ENCODE peak calls at places on chromosomes 4 and X, in seven cellular contexts. V is CD8-positive, alpha-beta T cell; E is SJSA1; S is mammary epithelial cell; H is IMR-90; O is astrocyte; Z is tibial artery. B is an unnamed sample. For H3K9me3 and H3K4me1, the result is how much of the 10 kb centered on the place peaks cover.

GRCh38 chr4:51855751-51856150 is 12.8 kb downstream of the DCUN1D4 start:
- DNase-seq in H (no peak), S (no peak), O (no peak), Z (no peak), E (no peak), V (no peak), B (no peak)

GRCh38 chr4:183175631-183176232 is 76.7 kb downstream of the WWC2 start:
- DNase-seq in H (peak), E (peak), Z (no peak), O (peak), S (no peak), V (no peak), B (no peak)

GRCh38 chrX:103517246-103517645 is 2.0 kb downstream of the RAB40A start:
- DNase-seq in S (peak), H (peak), V (no peak), E (no peak), Z (no peak), O (peak), B (no peak)

GRCh38 chr4:88187766-88188165 is 29.3 kb upstream of the ABCG2 start:
- DNase-seq in S (no peak), Z (no peak), H (peak), E (no peak), O (no peak), V (no peak), B (no peak)

GRCh38 chrX:124098089-124098488 is 136.6 kb downstream of the STAG2 start:
- DNase-seq in Z (no peak), H (peak), E (no peak), S (peak), O (peak), V (no peak), B (no peak)

GRCh38 chrX:152907084-152907651 is 9.3 kb downstream of the ZNF185 start:
- DNase-seq in Z (no peak), V (no peak), E (no peak), S (no peak), H (peak), O (peak), B (no peak)

GRCh38 chr4:25301471-25301870 is 11.1 kb upstream of the ZCCHC4 start:
- DNase-seq in O (no peak), E (no peak), Z (no peak), V (no peak), S (no peak), H (no peak), B (no peak)

GRCh38 chr4:86181585-86181984 is 178.3 kb downstream of the MAPK10 start:
- DNase-seq in Z (no peak), H (peak), E (no peak), S (no peak), V (no peak), O (peak), B (no peak)

GRCh38 chrX:134933248-134933647 is 57.5 kb upstream of the SMIM10 start:
- DNase-seq in S (no peak), H (no peak), V (no peak), E (no peak), Z (no peak), O (no peak), B (no peak)

GRCh38 chr4:77950204-77950603 is 87.6 kb downstream of the MRPL1 start:
- DNase-seq in H (no peak), Z (no peak), O (peak), V (no peak), E (no peak), S (no peak), B (no peak)

GRCh38 chr4:40916880-40917279 is 167.1 kb downstream of the NSUN7 start:
- DNase-seq in V (no peak), E (no peak), S (no peak), Z (peak), H (no peak), O (no peak), B (no peak)

GRCh38 chrX:119155416-119156035 is 27.9 kb upstream of the KIAA1210 start:
- DNase-seq in O (peak), S (peak), V (no peak), H (peak), Z (no peak), E (no peak), B (no peak)

GRCh38 chr4:86497131-86497530 is 97.0 kb upstream of the PTPN13 start:
- DNase-seq in H (no peak), V (no peak), Z (no peak), S (peak), E (no peak), O (no peak), B (peak)

GRCh38 chrX:129642641-129643040 is 12.1 kb downstream of the APLN start:
- DNase-seq in Z (no peak), H (no peak), S (no peak), E (no peak), V (no peak), O (no peak), B (no peak)

GRCh38 chr4:182126096-182126495 is 117.1 kb upstream of the TENM3 start:
- DNase-seq in E (no peak), H (peak), Z (no peak), S (peak), O (peak), V (no peak), B (no peak)

GRCh38 chr4:27090406-27090805 is 229.8 kb downstream of the STIM2 start:
- DNase-seq in O (no peak), Z (peak), S (no peak), E (no peak), V (no peak), H (no peak), B (no peak)

GRCh38 chr4:13546374-13546854 is 2.1 kb upstream of the NKX3-2 start:
- DNase-seq in H (no peak), V (no peak), E (no peak), Z (no peak), O (no peak), S (no peak), B (no peak)

GRCh38 chrX:133966199-133966598 is 19.2 kb downstream of the GPC3 start:
- DNase-seq in V (no peak), Z (no peak), S (no peak), H (no peak), O (no peak), E (no peak), B (no peak)

GRCh38 chr4:76611611-76612010 is 176.6 kb downstream of the SHROOM3 start:
- DNase-seq in H (peak), O (peak), V (no peak), E (no peak), S (peak), Z (peak), B (peak)

GRCh38 chr4:5566991-5567390 is 141.4 kb downstream of the EVC2 start:
- DNase-seq in Z (no peak), O (no peak), E (no peak), V (no peak), H (no peak), S (no peak), B (no peak)

GRCh38 chr4:74794341-74794801 is at the start of gene BTC:
- DNase-seq in S (peak), Z (peak), H (no peak), O (no peak), E (no peak), V (no peak), B (peak)

GRCh38 chr4:153765836-153766235 is 6.0 kb upstream of the RNF175 start:
- DNase-seq in Z (no peak), E (no peak), V (no peak), S (no peak), H (no peak), O (no peak), B (no peak)

GRCh38 chr4:21953653-21954052 is 5.1 kb upstream of the KCNIP4 start:
- DNase-seq in E (no peak), V (no peak), S (no peak), H (no peak), Z (no peak), O (no peak), B (no peak)

GRCh38 chr4:172962564-172963353 is 205.9 kb upstream of the GALNT7 start:
- DNase-seq in O (peak), E (no peak), S (peak), H (peak), Z (peak), V (no peak), B (peak)

GRCh38 chr4:16916719-16917337 is 18.4 kb upstream of the LDB2 start:
- DNase-seq in O (no peak), H (no peak), Z (no peak), E (peak), V (peak), S (peak), B (no peak)

GRCh38 chr4:189299706-189300105 is 641.0 kb upstream of the FRG1 start:
- DNase-seq in O (no peak), H (no peak), Z (no peak), S (no peak), E (no peak), V (no peak), B (no peak)

GRCh38 chrX:13716905-13717304 is 17.5 kb downstream of the TRAPPC2 start:
- DNase-seq in S (no peak), H (no peak), V (no peak), O (no peak), E (no peak), Z (no peak), B (no peak)

GRCh38 chr4:27005512-27006246 is 145.0 kb downstream of the STIM2 start:
- DNase-seq in Z (no peak), V (no peak), E (no peak), O (peak), H (peak), S (peak), B (no peak)

GRCh38 chr4:145487626-145488025 is 6.0 kb downstream of the SMAD1 start:
- DNase-seq in O (no peak), E (no peak), S (no peak), H (no peak), V (no peak), Z (no peak), B (no peak)

GRCh38 chr4:183544109-183544508 is 39.3 kb downstream of the ING2 start:
- DNase-seq in Z (no peak), S (peak), H (peak), E (no peak), O (no peak), V (no peak), B (no peak)

GRCh38 chrX:41238543-41238942 is 95.4 kb upstream of the DDX3X start:
- DNase-seq in Z (no peak), H (peak), S (peak), O (peak), V (no peak), E (no peak), B (no peak)

GRCh38 chr4:16764622-16765021 is 133.8 kb downstream of the LDB2 start:
- DNase-seq in O (no peak), V (no peak), H (peak), E (no peak), Z (no peak), S (no peak), B (no peak)

GRCh38 chr4:136992032-136992431 is 540.3 kb downstream of the PCDH18 start:
- DNase-seq in V (no peak), E (no peak), H (no peak), S (no peak), O (no peak), Z (no peak), B (no peak)

GRCh38 chr4:150133605-150134004 is 55.4 kb downstream of the DCLK2 start:
- DNase-seq in H (peak), O (no peak), E (no peak), Z (no peak), V (no peak), S (no peak), B (no peak)

DNA sequence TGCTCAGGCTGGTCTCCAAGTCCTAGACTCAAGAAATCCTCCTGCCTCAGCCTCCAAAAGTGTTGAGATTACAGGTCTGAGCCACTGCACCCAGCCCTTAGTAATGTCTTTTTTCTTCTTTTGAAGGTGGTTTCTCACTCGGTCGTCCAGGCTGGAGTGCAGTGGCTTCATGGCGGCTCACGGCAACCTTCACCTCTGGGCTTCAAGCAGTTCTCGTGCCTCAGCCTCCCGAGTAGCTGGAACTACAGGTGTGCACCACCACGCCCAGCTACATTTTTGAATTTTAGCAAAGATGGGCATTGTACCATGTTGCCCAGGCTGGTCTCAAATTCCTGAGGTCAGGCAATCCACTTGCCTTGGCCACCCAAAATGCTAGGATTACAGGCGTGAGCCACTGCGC is 32.3 kb upstream of the ASMTL start:
- DNase-seq in V (no peak), Z (no peak), E (peak), H (no peak), O (no peak), S (no peak), B (no peak)
- H3K9me3 ChIP-seq in V (under half), Z (under half), E (under half), H (under half), O (under half), S (under half), B (under half)

DNA sequence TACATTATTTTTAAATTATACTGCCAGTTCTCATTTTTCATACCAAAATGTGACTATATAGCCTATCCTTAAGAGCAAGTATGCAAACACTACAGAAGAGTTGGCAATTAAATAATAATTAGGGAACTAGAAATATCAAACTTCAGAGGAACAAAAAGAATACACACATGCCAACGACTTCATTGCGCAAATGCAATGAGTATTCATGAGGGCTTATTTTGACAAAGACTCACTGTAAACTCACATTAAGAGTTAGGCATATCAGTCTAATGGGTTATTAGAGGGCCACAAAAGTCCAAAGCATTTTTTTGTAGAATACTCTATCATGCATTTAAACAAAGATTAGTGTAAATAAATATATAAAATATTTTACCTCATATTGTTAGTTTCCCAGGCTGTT is 31.6 kb downstream of the SLC10A7 start:
- DNase-seq in E (no peak), V (no peak), S (no peak), O (no peak), Z (no peak), H (no peak), B (no peak)
- H3K4me1 ChIP-seq in E (under half), V (under half), S (under half), O (under half), Z (under half), H (under half), B (under half)

DNA sequence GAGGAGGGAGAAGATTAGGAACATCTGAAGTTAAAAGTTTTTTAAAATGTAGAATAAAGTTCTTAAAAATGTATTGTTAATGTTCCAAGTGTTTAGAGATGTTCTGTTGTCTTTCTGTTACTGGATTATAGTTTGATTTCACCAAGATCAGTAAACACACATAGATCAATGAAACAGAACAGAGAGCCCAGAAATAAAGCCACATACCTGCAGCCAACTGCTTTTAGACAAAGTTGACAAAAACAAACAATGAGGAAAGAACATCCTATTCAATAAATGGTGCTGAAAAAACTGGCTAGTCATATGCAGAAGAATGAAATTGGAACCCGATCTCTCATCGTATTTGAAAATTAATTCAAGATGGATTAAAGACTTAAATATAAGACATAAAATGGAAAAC is 966.3 kb upstream of the POU3F4 start:
- DNase-seq in E (no peak), Z (no peak), V (no peak), O (no peak), H (no peak), S (no peak), B (no peak)
- H3K9me3 ChIP-seq in E (under half), Z (under half), V (under half), O (under half), H (under half), S (under half), B (under half)

GRCh38 chr4:1027916-1028240 is 16.5 kb downstream of the FGFRL1 start:
- DNase-seq in E (peak), O (no peak), V (no peak), H (no peak), S (no peak), Z (no peak), B (no peak)
- H3K4me1 ChIP-seq in E (under half), O (under half), V (under half), H (under half), S (under half), Z (under half), B (under half)

GRCh38 chr4:44545781-44546180 is 97.2 kb upstream of the KCTD8 start:
- DNase-seq in O (no peak), E (no peak), H (no peak), S (no peak), V (no peak), Z (no peak), B (no peak)

GRCh38 chr4:44538534-44538933 is 89.9 kb upstream of the KCTD8 start:
- DNase-seq in H (no peak), V (no peak), E (no peak), O (no peak), S (no peak), Z (no peak), B (no peak)

DNA sequence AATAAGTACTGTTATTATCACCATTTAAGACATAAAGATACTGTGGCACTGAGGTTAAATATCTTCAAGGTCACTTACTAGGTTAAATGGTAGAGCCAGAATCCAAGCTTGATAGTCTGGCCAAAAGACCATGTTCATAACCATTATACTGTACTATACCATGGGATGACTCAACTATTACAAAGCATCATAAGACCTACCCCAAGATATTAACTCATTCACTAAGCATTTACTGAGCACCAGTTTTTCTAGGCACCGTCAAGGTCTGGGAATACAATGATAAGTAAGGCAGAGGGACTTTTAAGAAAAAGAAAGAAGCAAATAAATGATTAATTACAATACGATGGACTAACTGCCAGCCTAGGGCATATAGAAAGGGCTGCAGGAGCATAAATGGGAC is 95.5 kb upstream of the KCTD8 start:
- DNase-seq in H (no peak), S (peak), O (no peak), E (no peak), Z (no peak), V (no peak), B (no peak)
- H3K9me3 ChIP-seq in H (under half), S (under half), O (under half), E (under half), Z (under half), V (under half), B (under half)

GRCh38 chr4:148834804-148835598 is 392.8 kb upstream of the NR3C2 start:
- DNase-seq in H (peak), S (peak), Z (no peak), O (no peak), E (no peak), V (no peak), B (no peak)
- H3K4me1 ChIP-seq in H (under half), S (under half), Z (under half), O (under half), E (under half), V (under half), B (under half)

GRCh38 chrX:155889328-155889727 is 8.2 kb downstream of the VAMP7 start:
- DNase-seq in V (no peak), E (no peak), O (no peak), H (no peak), Z (no peak), S (no peak), B (no peak)

GRCh38 chrX:155893513-155893912 is 12.4 kb downstream of the VAMP7 start:
- DNase-seq in V (no peak), S (no peak), O (no peak), Z (no peak), E (no peak), H (no peak), B (no peak)

GRCh38 chrX:155886409-155886808 is 5.3 kb downstream of the VAMP7 start:
- DNase-seq in O (no peak), H (no peak), S (no peak), E (no peak), V (no peak), Z (no peak), B (no peak)

DNA sequence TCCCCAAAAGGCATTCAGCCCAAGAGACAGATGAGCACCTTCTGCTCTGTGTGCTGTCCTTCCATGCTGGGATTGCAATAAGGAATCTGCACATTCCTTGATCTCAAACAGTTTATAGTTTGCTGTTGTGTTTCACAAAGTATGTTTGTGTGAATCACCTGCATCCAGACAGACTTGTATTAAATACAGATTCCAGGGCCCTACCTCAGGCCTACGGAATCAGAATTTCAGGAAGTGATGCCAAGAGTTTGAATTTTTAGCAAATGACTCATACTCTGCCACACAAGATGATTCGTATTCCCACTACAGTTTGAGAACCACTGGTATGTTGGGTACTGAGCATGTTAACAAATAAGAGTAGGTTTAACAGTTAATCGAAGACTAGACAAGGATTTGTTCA is 7.0 kb downstream of the VAMP7 start:
- DNase-seq in Z (no peak), E (peak), H (peak), O (peak), S (peak), V (no peak), B (no peak)
- H3K9me3 ChIP-seq in Z (under half), E (under half), H (under half), O (under half), S (under half), V (under half), B (under half)

GRCh38 chr4:158817562-158818370 is 48.9 kb downstream of the FNIP2 start:
- DNase-seq in O (peak), E (no peak), V (no peak), Z (no peak), H (no peak), S (no peak), B (no peak)
- H3K4me1 ChIP-seq in O (under half), E (half or more), V (under half), Z (under half), H (under half), S (under half), B (half or more)

DNA sequence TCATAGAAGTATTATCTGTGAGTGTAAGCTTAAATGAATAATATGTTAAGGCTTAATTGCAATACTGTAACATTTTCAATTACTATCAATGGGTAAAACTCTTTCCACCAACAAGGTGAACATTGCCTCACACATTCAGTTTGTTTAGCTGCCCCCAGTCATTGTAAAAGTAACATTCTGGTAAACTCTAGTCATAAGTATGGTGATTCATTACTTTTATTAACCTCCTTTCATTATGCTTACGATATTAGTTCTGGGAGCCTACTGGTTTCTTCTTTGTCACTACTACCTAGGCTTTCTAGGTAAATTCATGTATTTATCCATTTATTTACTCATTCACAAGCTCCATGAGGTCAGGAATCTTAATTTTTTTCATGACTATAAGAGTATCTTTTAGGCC is 412.8 kb upstream of the SLIT2 start:
- DNase-seq in Z (no peak), V (no peak), O (no peak), E (no peak), S (no peak), H (no peak), B (no peak)
- H3K9me3 ChIP-seq in Z (under half), V (under half), O (under half), E (under half), S (under half), H (under half), B (under half)

B was measured in upper lobe of left lung.